ENCODE peak calls at places on chromosomes 2 and 18, in seven cellular contexts. One of them, this sample, is unnamed.

GRCh38 chr2:177433402-177433801 is 40.8 kb downstream of the AGPS start:
- DNase-seq in activated CD4-positive, alpha-beta T cell treated with anti-CD3 and anti-CD28 coated beads, Interleukin-2, amount 50 U/mL, for 24 hours: no peak
- DNase-seq in nephron progenitor cell: no peak
- DNase-seq in GM20000: no peak
- DNase-seq in brain pericyte: no peak
- DNase-seq in AG08396: no peak
- DNase-seq in HEK293T: no peak
- DNase-seq in this sample: no peak

GRCh38 chr2:203802277-203803045 is 65.1 kb upstream of the CTLA4 start:
- DNase-seq in activated CD4-positive, alpha-beta T cell treated with anti-CD3 and anti-CD28 coated beads, Interleukin-2, amount 50 U/mL, for 24 hours: peak
- DNase-seq in nephron progenitor cell: no peak
- DNase-seq in GM20000: no peak
- DNase-seq in brain pericyte: no peak
- DNase-seq in AG08396: no peak
- DNase-seq in HEK293T: no peak
- DNase-seq in this sample: no peak

GRCh38 chr2:14517731-14518130 is 114.8 kb upstream of the LRATD1 start:
- DNase-seq in activated CD4-positive, alpha-beta T cell treated with anti-CD3 and anti-CD28 coated beads, Interleukin-2, amount 50 U/mL, for 24 hours: no peak
- DNase-seq in nephron progenitor cell: no peak
- DNase-seq in GM20000: no peak
- DNase-seq in brain pericyte: no peak
- DNase-seq in AG08396: no peak
- DNase-seq in HEK293T: no peak
- DNase-seq in this sample: no peak

GRCh38 chr2:67982956-67983355 is 79.8 kb downstream of the C1D start:
- DNase-seq in activated CD4-positive, alpha-beta T cell treated with anti-CD3 and anti-CD28 coated beads, Interleukin-2, amount 50 U/mL, for 24 hours: no peak
- DNase-seq in nephron progenitor cell: no peak
- DNase-seq in GM20000: no peak
- DNase-seq in brain pericyte: peak
- DNase-seq in AG08396: no peak
- DNase-seq in HEK293T: no peak
- DNase-seq in this sample: no peak

GRCh38 chr18:13611058-13611615 is 115.2 kb downstream of the FAM210A start:
- DNase-seq in activated CD4-positive, alpha-beta T cell treated with anti-CD3 and anti-CD28 coated beads, Interleukin-2, amount 50 U/mL, for 24 hours: no peak
- DNase-seq in nephron progenitor cell: no peak
- DNase-seq in GM20000: peak
- DNase-seq in brain pericyte: no peak
- DNase-seq in AG08396: peak
- DNase-seq in HEK293T: no peak
- DNase-seq in this sample: no peak

GRCh38 chr2:217409939-217410820 is 550.3 kb upstream of the TNP1 start:
- DNase-seq in activated CD4-positive, alpha-beta T cell treated with anti-CD3 and anti-CD28 coated beads, Interleukin-2, amount 50 U/mL, for 24 hours: no peak
- DNase-seq in nephron progenitor cell: no peak
- DNase-seq in GM20000: no peak
- DNase-seq in brain pericyte: no peak
- DNase-seq in AG08396: no peak
- DNase-seq in HEK293T: no peak
- DNase-seq in this sample: no peak

GRCh38 chr2:124985210-124985760 is 960.2 kb downstream of the CNTNAP5 start:
- DNase-seq in activated CD4-positive, alpha-beta T cell treated with anti-CD3 and anti-CD28 coated beads, Interleukin-2, amount 50 U/mL, for 24 hours: no peak
- DNase-seq in nephron progenitor cell: no peak
- DNase-seq in GM20000: no peak
- DNase-seq in brain pericyte: no peak
- DNase-seq in AG08396: no peak
- DNase-seq in HEK293T: no peak
- DNase-seq in this sample: no peak

GRCh38 chr2:114550895-114551793 is 108.7 kb downstream of the DPP10 start:
- DNase-seq in activated CD4-positive, alpha-beta T cell treated with anti-CD3 and anti-CD28 coated beads, Interleukin-2, amount 50 U/mL, for 24 hours: no peak
- DNase-seq in nephron progenitor cell: peak
- DNase-seq in GM20000: peak
- DNase-seq in brain pericyte: no peak
- DNase-seq in AG08396: peak
- DNase-seq in HEK293T: peak
- DNase-seq in this sample: no peak

GRCh38 chr2:104332733-104333132 is 521.2 kb upstream of the POU3F3 start:
- DNase-seq in activated CD4-positive, alpha-beta T cell treated with anti-CD3 and anti-CD28 coated beads, Interleukin-2, amount 50 U/mL, for 24 hours: no peak
- DNase-seq in nephron progenitor cell: no peak
- DNase-seq in GM20000: no peak
- DNase-seq in brain pericyte: no peak
- DNase-seq in AG08396: no peak
- DNase-seq in HEK293T: peak
- DNase-seq in this sample: no peak

GRCh38 chr2:204452464-204453023 is 92.7 kb upstream of the PARD3B start:
- DNase-seq in activated CD4-positive, alpha-beta T cell treated with anti-CD3 and anti-CD28 coated beads, Interleukin-2, amount 50 U/mL, for 24 hours: no peak
- DNase-seq in nephron progenitor cell: peak
- DNase-seq in GM20000: no peak
- DNase-seq in brain pericyte: peak
- DNase-seq in AG08396: peak
- DNase-seq in HEK293T: peak
- DNase-seq in this sample: peak

GRCh38 chr2:156435725-156436476 is at the start of gene GPD2:
- DNase-seq in activated CD4-positive, alpha-beta T cell treated with anti-CD3 and anti-CD28 coated beads, Interleukin-2, amount 50 U/mL, for 24 hours: peak
- DNase-seq in nephron progenitor cell: peak
- DNase-seq in GM20000: peak
- DNase-seq in brain pericyte: peak
- DNase-seq in AG08396: peak
- DNase-seq in HEK293T: peak
- DNase-seq in this sample: peak

GRCh38 chr2:9392895-9393757 is 30.2 kb downstream of the ITGB1BP1 start:
- DNase-seq in activated CD4-positive, alpha-beta T cell treated with anti-CD3 and anti-CD28 coated beads, Interleukin-2, amount 50 U/mL, for 24 hours: no peak
- DNase-seq in nephron progenitor cell: peak
- DNase-seq in GM20000: no peak
- DNase-seq in brain pericyte: peak
- DNase-seq in AG08396: no peak
- DNase-seq in HEK293T: peak
- DNase-seq in this sample: no peak

GRCh38 chr2:2739231-2739795 is 408.2 kb upstream of the MYT1L start:
- DNase-seq in activated CD4-positive, alpha-beta T cell treated with anti-CD3 and anti-CD28 coated beads, Interleukin-2, amount 50 U/mL, for 24 hours: no peak
- DNase-seq in nephron progenitor cell: no peak
- DNase-seq in GM20000: no peak
- DNase-seq in brain pericyte: no peak
- DNase-seq in AG08396: no peak
- DNase-seq in HEK293T: no peak
- DNase-seq in this sample: no peak

GRCh38 chr2:213266421-213266820 is 17.8 kb upstream of the SPAG16 start:
- DNase-seq in activated CD4-positive, alpha-beta T cell treated with anti-CD3 and anti-CD28 coated beads, Interleukin-2, amount 50 U/mL, for 24 hours: no peak
- DNase-seq in nephron progenitor cell: no peak
- DNase-seq in GM20000: no peak
- DNase-seq in brain pericyte: no peak
- DNase-seq in AG08396: no peak
- DNase-seq in HEK293T: no peak
- DNase-seq in this sample: no peak

GRCh38 chr2:144942516-144943256 is 422.8 kb upstream of the ZEB2 start:
- DNase-seq in activated CD4-positive, alpha-beta T cell treated with anti-CD3 and anti-CD28 coated beads, Interleukin-2, amount 50 U/mL, for 24 hours: no peak
- DNase-seq in nephron progenitor cell: no peak
- DNase-seq in GM20000: no peak
- DNase-seq in brain pericyte: no peak
- DNase-seq in AG08396: peak
- DNase-seq in HEK293T: no peak
- DNase-seq in this sample: peak

GRCh38 chr18:8283901-8284585 is 325.2 kb upstream of the RAB12 start:
- DNase-seq in activated CD4-positive, alpha-beta T cell treated with anti-CD3 and anti-CD28 coated beads, Interleukin-2, amount 50 U/mL, for 24 hours: no peak
- DNase-seq in nephron progenitor cell: no peak
- DNase-seq in GM20000: no peak
- DNase-seq in brain pericyte: peak
- DNase-seq in AG08396: peak
- DNase-seq in HEK293T: no peak
- DNase-seq in this sample: no peak

GRCh38 chr2:3470856-3471737 is 48.2 kb downstream of the ADI1 start:
- DNase-seq in activated CD4-positive, alpha-beta T cell treated with anti-CD3 and anti-CD28 coated beads, Interleukin-2, amount 50 U/mL, for 24 hours: no peak
- DNase-seq in nephron progenitor cell: no peak
- DNase-seq in GM20000: no peak
- DNase-seq in brain pericyte: no peak
- DNase-seq in AG08396: no peak
- DNase-seq in HEK293T: no peak
- DNase-seq in this sample: no peak

GRCh38 chr2:234146087-234146826 is 95.8 kb downstream of the SPP2 start:
- DNase-seq in activated CD4-positive, alpha-beta T cell treated with anti-CD3 and anti-CD28 coated beads, Interleukin-2, amount 50 U/mL, for 24 hours: no peak
- DNase-seq in nephron progenitor cell: no peak
- DNase-seq in GM20000: no peak
- DNase-seq in brain pericyte: no peak
- DNase-seq in AG08396: peak
- DNase-seq in HEK293T: no peak
- DNase-seq in this sample: no peak

GRCh38 chr18:37754141-37754540 is 188.5 kb upstream of the CELF4 start:
- DNase-seq in activated CD4-positive, alpha-beta T cell treated with anti-CD3 and anti-CD28 coated beads, Interleukin-2, amount 50 U/mL, for 24 hours: no peak
- DNase-seq in nephron progenitor cell: no peak
- DNase-seq in GM20000: no peak
- DNase-seq in brain pericyte: no peak
- DNase-seq in AG08396: no peak
- DNase-seq in HEK293T: no peak
- DNase-seq in this sample: no peak

GRCh38 chr18:57980573-57981348 is 63.3 kb upstream of the NEDD4L start:
- DNase-seq in activated CD4-positive, alpha-beta T cell treated with anti-CD3 and anti-CD28 coated beads, Interleukin-2, amount 50 U/mL, for 24 hours: no peak
- DNase-seq in nephron progenitor cell: no peak
- DNase-seq in GM20000: no peak
- DNase-seq in brain pericyte: no peak
- DNase-seq in AG08396: no peak
- DNase-seq in HEK293T: no peak
- DNase-seq in this sample: no peak

GRCh38 chr18:58787750-58788149 is 76.9 kb upstream of the ZNF532 start:
- DNase-seq in activated CD4-positive, alpha-beta T cell treated with anti-CD3 and anti-CD28 coated beads, Interleukin-2, amount 50 U/mL, for 24 hours: no peak
- DNase-seq in nephron progenitor cell: no peak
- DNase-seq in GM20000: no peak
- DNase-seq in brain pericyte: no peak
- DNase-seq in AG08396: no peak
- DNase-seq in HEK293T: no peak
- DNase-seq in this sample: no peak

GRCh38 chr2:48952071-48952604 is 196.6 kb upstream of the LHCGR start:
- DNase-seq in activated CD4-positive, alpha-beta T cell treated with anti-CD3 and anti-CD28 coated beads, Interleukin-2, amount 50 U/mL, for 24 hours: no peak
- DNase-seq in nephron progenitor cell: no peak
- DNase-seq in GM20000: no peak
- DNase-seq in brain pericyte: no peak
- DNase-seq in AG08396: no peak
- DNase-seq in HEK293T: no peak
- DNase-seq in this sample: no peak

GRCh38 chr2:85999131-85999831 is 106.4 kb downstream of the POLR1A start:
- DNase-seq in activated CD4-positive, alpha-beta T cell treated with anti-CD3 and anti-CD28 coated beads, Interleukin-2, amount 50 U/mL, for 24 hours: peak
- DNase-seq in nephron progenitor cell: no peak
- DNase-seq in GM20000: peak
- DNase-seq in brain pericyte: no peak
- DNase-seq in AG08396: peak
- DNase-seq in HEK293T: no peak
- DNase-seq in this sample: no peak

GRCh38 chr2:20468549-20469500 is 22.0 kb downstream of the RHOB start:
- DNase-seq in activated CD4-positive, alpha-beta T cell treated with anti-CD3 and anti-CD28 coated beads, Interleukin-2, amount 50 U/mL, for 24 hours: no peak
- DNase-seq in nephron progenitor cell: no peak
- DNase-seq in GM20000: no peak
- DNase-seq in brain pericyte: no peak
- DNase-seq in AG08396: no peak
- DNase-seq in HEK293T: no peak
- DNase-seq in this sample: no peak

GRCh38 chr18:45602926-45603325 is 12.3 kb upstream of the SLC14A2 start:
- DNase-seq in activated CD4-positive, alpha-beta T cell treated with anti-CD3 and anti-CD28 coated beads, Interleukin-2, amount 50 U/mL, for 24 hours: no peak
- DNase-seq in nephron progenitor cell: no peak
- DNase-seq in GM20000: no peak
- DNase-seq in brain pericyte: no peak
- DNase-seq in AG08396: no peak
- DNase-seq in HEK293T: no peak
- DNase-seq in this sample: no peak

GRCh38 chr2:26820932-26821331 is 27.0 kb upstream of the DPYSL5 start:
- DNase-seq in activated CD4-positive, alpha-beta T cell treated with anti-CD3 and anti-CD28 coated beads, Interleukin-2, amount 50 U/mL, for 24 hours: no peak
- DNase-seq in nephron progenitor cell: no peak
- DNase-seq in GM20000: no peak
- DNase-seq in brain pericyte: no peak
- DNase-seq in AG08396: no peak
- DNase-seq in HEK293T: no peak
- DNase-seq in this sample: no peak

GRCh38 chr2:189818249-189819038 is 34.2 kb downstream of the PMS1 start:
- DNase-seq in activated CD4-positive, alpha-beta T cell treated with anti-CD3 and anti-CD28 coated beads, Interleukin-2, amount 50 U/mL, for 24 hours: no peak
- DNase-seq in nephron progenitor cell: no peak
- DNase-seq in GM20000: no peak
- DNase-seq in brain pericyte: no peak
- DNase-seq in AG08396: no peak
- DNase-seq in HEK293T: no peak
- DNase-seq in this sample: no peak

GRCh38 chr2:189409136-189409535 is 32.1 kb upstream of the WDR75 start:
- DNase-seq in activated CD4-positive, alpha-beta T cell treated with anti-CD3 and anti-CD28 coated beads, Interleukin-2, amount 50 U/mL, for 24 hours: no peak
- DNase-seq in nephron progenitor cell: no peak
- DNase-seq in GM20000: no peak
- DNase-seq in brain pericyte: no peak
- DNase-seq in AG08396: no peak
- DNase-seq in HEK293T: no peak
- DNase-seq in this sample: no peak

GRCh38 chr2:24024018-24024417 is 14.1 kb downstream of the MFSD2B start:
- DNase-seq in activated CD4-positive, alpha-beta T cell treated with anti-CD3 and anti-CD28 coated beads, Interleukin-2, amount 50 U/mL, for 24 hours: no peak
- DNase-seq in nephron progenitor cell: no peak
- DNase-seq in GM20000: no peak
- DNase-seq in brain pericyte: no peak
- DNase-seq in AG08396: peak
- DNase-seq in HEK293T: peak
- DNase-seq in this sample: no peak

GRCh38 chr2:108031471-108031941 is 45.2 kb downstream of the SLC5A7 start:
- DNase-seq in activated CD4-positive, alpha-beta T cell treated with anti-CD3 and anti-CD28 coated beads, Interleukin-2, amount 50 U/mL, for 24 hours: no peak
- DNase-seq in nephron progenitor cell: no peak
- DNase-seq in GM20000: no peak
- DNase-seq in brain pericyte: no peak
- DNase-seq in AG08396: no peak
- DNase-seq in HEK293T: no peak
- DNase-seq in this sample: no peak

This sample was measured in amniotic stem cell.